ENCODE peak calls at places on chromosomes 4 and X, in seven cellular contexts. F, C, V, G, M, Q and R are unnamed samples.
A peak's percentile ranks its signal among the peaks of the same experiment; 100 is the strongest.

GRCh38 chrX:10112510-10112909 is 44.3 kb upstream of the CLCN4 start:
- DNase-seq in F (no peak), C (no peak), V (no peak), G (no peak), M (no peak), Q (no peak), R (no peak)

GRCh38 chr4:88697113-88697512 is 516 bp downstream of the NAP1L5 start:
- DNase-seq in F (peak; percentile 49), C (peak; percentile 55), V (peak; percentile 48), G (no peak), M (peak; percentile 34), Q (peak; percentile 33), R (no peak)

GRCh38 chr4:119550857-119551532 is 77.6 kb downstream of the PDE5A start:
- DNase-seq in F (no peak), C (no peak), V (no peak), G (no peak), M (peak; percentile 55), Q (peak; percentile 67), R (no peak)

GRCh38 chr4:70559216-70559830 is 32.7 kb upstream of the AMBN start:
- DNase-seq in F (no peak), C (peak; percentile 26), V (peak; percentile 18), G (peak; percentile 61), M (peak; percentile 64), Q (peak; percentile 12), R (peak; percentile 36)

GRCh38 chr4:107044170-107044569 is 8.1 kb upstream of the DKK2 start:
- DNase-seq in F (no peak), C (no peak), V (no peak), G (peak; percentile 16), M (peak; percentile 27), Q (no peak), R (no peak)

GRCh38 chrX:39752820-39753219 is 344.9 kb downstream of the BCOR start:
- DNase-seq in F (no peak), C (peak; percentile 53), V (no peak), G (no peak), M (peak; percentile 45), Q (no peak), R (no peak)

GRCh38 chr4:26803462-26803861 is 57.2 kb upstream of the STIM2 start:
- DNase-seq in F (no peak), C (no peak), V (no peak), G (peak; percentile 88), M (no peak), Q (no peak), R (no peak)

GRCh38 chr4:73213917-73214663 is 44.5 kb downstream of the ANKRD17 start:
- DNase-seq in F (no peak), C (no peak), V (no peak), G (no peak), M (peak; percentile 57), Q (peak; percentile 49), R (no peak)

GRCh38 chr4:166042510-166043055 is 169.5 kb downstream of the TLL1 start:
- DNase-seq in F (no peak), C (no peak), V (no peak), G (peak; percentile 65), M (peak; percentile 13), Q (no peak), R (no peak)

GRCh38 chr4:154590329-154591006 is at the start of gene FGA:
- DNase-seq in F (no peak), C (no peak), V (no peak), G (no peak), M (no peak), Q (no peak), R (no peak)

GRCh38 chrX:38803609-38804480 is 2.6 kb downstream of the MID1IP1 start:
- DNase-seq in F (peak; percentile 90), C (peak; percentile 82), V (peak; percentile 75), G (peak; percentile 85), M (peak; percentile 70), Q (peak; percentile 32), R (peak; percentile 91)

GRCh38 chr4:30717208-30718020 is 2.8 kb upstream of the PCDH7 start:
- DNase-seq in F (peak; percentile 69), C (peak; percentile 37), V (peak; percentile 43), G (peak; percentile 53), M (peak; percentile 72), Q (peak; percentile 78), R (peak; percentile 18)

GRCh38 chr4:30716158-30716557 is 4.0 kb upstream of the PCDH7 start:
- DNase-seq in F (no peak), C (no peak), V (no peak), G (no peak), M (peak; percentile 66), Q (no peak), R (no peak)

GRCh38 chr4:30718021-30718888 is 1.9 kb upstream of the PCDH7 start:
- DNase-seq in F (peak; percentile 90), C (peak; percentile 52), V (peak; percentile 57), G (peak; percentile 50), M (peak; percentile 66), Q (peak; percentile 60), R (peak; percentile 15)

GRCh38 chr4:30718889-30719252 is 1.3 kb upstream of the PCDH7 start:
- DNase-seq in F (peak; percentile 53), C (no peak), V (peak; percentile 13), G (no peak), M (peak; percentile 32), Q (peak; percentile 51), R (no peak)

DNA sequence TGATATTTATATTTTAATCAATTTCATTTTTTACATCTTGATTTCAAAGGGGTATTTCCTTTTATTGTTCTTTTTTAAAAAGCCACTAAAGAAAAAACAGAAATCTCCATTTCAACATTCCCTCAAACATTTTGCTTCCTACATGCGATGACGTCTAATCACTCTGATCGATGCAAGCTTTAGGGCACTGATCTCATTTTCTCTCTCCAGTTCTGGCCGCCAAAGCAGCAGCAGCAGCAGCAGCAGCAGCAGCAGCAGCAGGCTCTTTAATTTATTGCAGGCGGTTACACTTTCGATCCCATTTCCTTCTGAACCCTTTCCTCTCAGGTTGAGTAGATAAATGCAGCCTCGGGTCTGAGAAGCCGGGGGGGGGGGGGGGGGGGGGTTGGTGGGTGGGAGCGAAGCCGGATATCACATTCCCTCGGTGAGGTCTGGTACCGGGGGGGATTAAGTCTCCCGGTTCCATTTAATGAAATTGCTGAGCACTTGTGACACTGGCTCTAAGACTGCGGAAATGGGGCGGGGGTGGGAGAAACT is 3.4 kb upstream of the PCDH7 start:
- DNase-seq in F (peak; percentile 38), C (no peak), V (no peak), G (peak; percentile 40), M (peak; percentile 38), Q (peak; percentile 53), R (no peak)
- H3K4me3 ChIP-seq in F (peak overlapping the region; percentile 95), C (peak overlapping the region; percentile 57), V (peak overlapping the region; percentile 55), G (peak overlapping the region; percentile 59), M (peak overlapping the region; percentile 88), Q (peak overlapping the region; percentile 83), R (no peak overlapping the region)

GRCh38 chrX:13574600-13574999 is 5.2 kb downstream of the EGFL6 start:
- DNase-seq in F (no peak), C (no peak), V (no peak), G (no peak), M (no peak), Q (no peak), R (no peak)

GRCh38 chrX:13571136-13571535 is 1.7 kb downstream of the EGFL6 start:
- DNase-seq in F (no peak), C (no peak), V (no peak), G (no peak), M (no peak), Q (no peak), R (no peak)

GRCh38 chrX:13569479-13570244 is at the start of gene EGFL6:
- DNase-seq in F (no peak), C (no peak), V (no peak), G (no peak), M (no peak), Q (no peak), R (no peak)

DNA sequence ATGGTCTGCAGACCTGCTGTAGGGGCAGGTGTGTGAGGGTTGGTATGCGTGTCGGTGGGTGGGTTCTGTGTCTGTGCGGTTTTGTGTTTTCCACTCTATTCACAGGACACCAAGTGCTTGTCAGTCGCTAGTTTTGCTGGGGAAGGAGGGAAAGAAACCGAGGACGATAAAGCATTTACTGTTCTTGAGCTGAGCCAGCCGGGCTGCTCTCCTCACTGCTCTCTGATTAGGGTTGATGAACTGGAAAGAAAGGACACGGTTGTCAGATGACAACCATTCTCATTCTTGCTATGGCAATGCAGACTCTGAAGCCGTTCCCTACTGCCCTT is 808 bp downstream of the EGFL6 start:
- DNase-seq in F (no peak), C (no peak), V (no peak), G (no peak), M (no peak), Q (no peak), R (no peak)
- H3K4me3 ChIP-seq in F (no peak overlapping the region), C (no peak overlapping the region), V (no peak overlapping the region), G (no peak overlapping the region), M (no peak overlapping the region), Q (no peak overlapping the region), R (no peak overlapping the region)

DNA sequence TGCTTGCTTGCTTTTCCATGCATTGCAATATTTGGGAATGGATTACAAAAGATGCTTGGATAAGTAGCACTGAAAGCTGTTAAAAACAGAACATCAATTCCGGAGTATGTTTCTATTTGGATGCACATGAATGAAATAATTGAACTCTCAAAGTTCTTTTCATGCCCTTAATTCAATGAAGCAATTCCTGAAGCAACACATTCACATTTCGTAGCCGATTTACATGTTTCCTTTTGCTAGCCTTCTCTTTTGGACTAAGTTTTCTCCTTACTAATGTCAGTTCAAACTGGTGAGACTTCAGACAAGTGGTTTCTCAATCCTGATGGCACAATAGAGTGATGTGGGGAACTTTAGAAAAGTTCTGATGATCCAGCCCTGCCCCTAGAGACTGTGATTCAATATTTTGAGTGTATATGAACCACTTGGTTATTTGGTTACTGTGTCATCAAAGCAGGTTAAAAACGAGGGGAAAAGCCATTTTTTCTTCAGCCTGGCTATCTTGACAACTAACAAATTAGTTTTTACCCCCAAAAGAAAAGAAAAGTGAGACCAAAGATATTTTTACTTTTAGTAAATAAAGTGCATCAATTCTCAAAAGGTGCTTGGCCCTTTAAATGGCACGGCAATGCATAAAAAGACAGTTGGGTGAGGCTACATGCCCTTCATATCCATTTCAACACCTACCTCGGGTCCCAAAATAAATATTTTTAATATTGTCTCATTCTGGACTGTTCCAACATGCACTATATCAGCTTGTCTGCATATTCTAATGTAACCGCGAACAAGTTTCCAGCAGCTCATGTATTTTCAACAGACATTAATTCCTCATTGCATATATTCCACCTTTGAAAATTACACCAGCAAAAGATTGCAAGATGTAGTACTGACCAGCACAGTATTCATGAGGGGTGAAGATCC is 90.1 kb upstream of the RPL34 start:
- DNase-seq in F (no peak), C (no peak), V (no peak), G (no peak), M (no peak), Q (no peak), R (no peak)
- H3K4me3 ChIP-seq in F (no peak overlapping the region), C (no peak overlapping the region), V (no peak overlapping the region), G (no peak overlapping the region), M (no peak overlapping the region), Q (no peak overlapping the region), R (no peak overlapping the region)

GRCh38 chr4:56799291-56799823 is 22.1 kb downstream of the SPINK2 start:
- DNase-seq in F (no peak), C (no peak), V (no peak), G (no peak), M (peak; percentile 4), Q (peak; percentile 42), R (no peak)
- H3K4me3 ChIP-seq in F (peak overlapping the region; percentile 73), C (peak overlapping the region; percentile 57), V (peak overlapping the region; percentile 46), G (peak overlapping the region; percentile 67), M (peak overlapping the region; percentile 72), Q (peak overlapping the region; percentile 82), R (peak overlapping the region; percentile 58)